ENCODE peak calls at places on chromosome 2, in nine cellular contexts. C, G, I, Z, B, V, D, S and J are unnamed samples.

GRCh38 chr2:98242006-98242405 is 104.2 kb upstream of the CNGA3 start:
- DNase-seq in C (no peak), G (no peak), I (no peak), Z (no peak), B (no peak), V (no peak), D (no peak), S (no peak), J (no peak)

GRCh38 chr2:238963970-238964331 is 116.1 kb downstream of the TWIST2 start:
- DNase-seq in C (no peak), G (no peak), I (no peak), Z (no peak), B (no peak), V (no peak), D (no peak), S (no peak), J (no peak)

GRCh38 chr2:5677133-5677532 is 15.1 kb upstream of the SOX11 start:
- DNase-seq in C (no peak), G (no peak), I (no peak), Z (no peak), B (no peak), V (no peak), D (no peak), S (no peak), J (no peak)

GRCh38 chr2:33494155-33494779 is 17.8 kb downstream of the RASGRP3 start:
- DNase-seq in C (no peak), G (no peak), I (peak), Z (no peak), B (no peak), V (no peak), D (no peak), S (no peak), J (no peak)

GRCh38 chr2:74648009-74648443 is at the start of gene M1AP:
- DNase-seq in C (peak), G (no peak), I (no peak), Z (no peak), B (no peak), V (peak), D (no peak), S (no peak), J (no peak)

GRCh38 chr2:54722641-54723299 is 692 bp upstream of the EML6 start:
- DNase-seq in C (no peak), G (no peak), I (peak), Z (peak), B (no peak), V (peak), D (no peak), S (no peak), J (peak)

GRCh38 chr2:168456526-168457176 is 579 bp downstream of the CERS6 start:
- DNase-seq in C (peak), G (no peak), I (peak), Z (no peak), B (no peak), V (peak), D (peak), S (peak), J (no peak)

GRCh38 chr2:18153741-18154140 is 275.3 kb downstream of the KCNS3 start:
- DNase-seq in C (no peak), G (no peak), I (no peak), Z (no peak), B (no peak), V (no peak), D (no peak), S (no peak), J (no peak)

GRCh38 chr2:113720167-113720566 is 36.3 kb downstream of the SLC35F5 start:
- DNase-seq in C (no peak), G (no peak), I (no peak), Z (peak), B (no peak), V (peak), D (no peak), S (no peak), J (no peak)

GRCh38 chr2:140247451-140248205 is 1467.4 kb upstream of the NXPH2 start:
- DNase-seq in C (no peak), G (no peak), I (no peak), Z (peak), B (no peak), V (no peak), D (no peak), S (no peak), J (peak)
- H3K4me3 ChIP-seq in C (no peak), G (no peak), I (no peak), Z (no peak), B (no peak), V (no peak), D (no peak), S (no peak), J (no peak)

GRCh38 chr2:1744446-1745170 is at the start of gene PXDN:
- DNase-seq in C (peak), G (peak), I (no peak), Z (peak), B (no peak), V (peak), D (peak), S (no peak), J (no peak)

GRCh38 chr2:1744151-1744445 is 217 bp downstream of the PXDN start:
- DNase-seq in C (peak), G (peak), I (no peak), Z (no peak), B (no peak), V (peak), D (no peak), S (no peak), J (no peak)

GRCh38 chr2:1742300-1742679 is 2.0 kb downstream of the PXDN start:
- DNase-seq in C (no peak), G (peak), I (no peak), Z (no peak), B (no peak), V (no peak), D (no peak), S (no peak), J (no peak)

GRCh38 chr2:1742680-1743395 is 1.5 kb downstream of the PXDN start:
- DNase-seq in C (peak), G (peak), I (no peak), Z (peak), B (peak), V (peak), D (peak), S (peak), J (peak)

GRCh38 chr2:1743396-1744150 is 742 bp downstream of the PXDN start:
- DNase-seq in C (peak), G (peak), I (no peak), Z (peak), B (no peak), V (peak), D (peak), S (no peak), J (no peak)
- H3K4me3 ChIP-seq in C (peak), G (peak), I (no peak), Z (peak), B (peak), V (peak), D (peak), S (peak), J (peak)

GRCh38 chr2:104870249-104870816 is 16.4 kb downstream of the POU3F3 start:
- DNase-seq in C (no peak), G (no peak), I (no peak), Z (no peak), B (no peak), V (no peak), D (no peak), S (no peak), J (no peak)
- H3K4me3 ChIP-seq in C (no peak), G (no peak), I (no peak), Z (no peak), B (no peak), V (no peak), D (no peak), S (no peak), J (no peak)

GRCh38 chr2:130821867-130822266 is 14.8 kb upstream of the ARHGEF4 start:
- DNase-seq in C (peak), G (no peak), I (no peak), Z (no peak), B (no peak), V (no peak), D (no peak), S (no peak), J (no peak)

GRCh38 chr2:130818809-130819208 is 17.9 kb upstream of the ARHGEF4 start:
- DNase-seq in C (no peak), G (no peak), I (no peak), Z (no peak), B (no peak), V (no peak), D (no peak), S (no peak), J (no peak)

GRCh38 chr2:130819226-130819914 is 17.3 kb upstream of the ARHGEF4 start:
- DNase-seq in C (no peak), G (no peak), I (no peak), Z (no peak), B (no peak), V (no peak), D (no peak), S (no peak), J (no peak)

GRCh38 chr2:130822766-130823165 is 13.9 kb upstream of the ARHGEF4 start:
- DNase-seq in C (peak), G (no peak), I (no peak), Z (no peak), B (no peak), V (no peak), D (no peak), S (no peak), J (no peak)

DNA sequence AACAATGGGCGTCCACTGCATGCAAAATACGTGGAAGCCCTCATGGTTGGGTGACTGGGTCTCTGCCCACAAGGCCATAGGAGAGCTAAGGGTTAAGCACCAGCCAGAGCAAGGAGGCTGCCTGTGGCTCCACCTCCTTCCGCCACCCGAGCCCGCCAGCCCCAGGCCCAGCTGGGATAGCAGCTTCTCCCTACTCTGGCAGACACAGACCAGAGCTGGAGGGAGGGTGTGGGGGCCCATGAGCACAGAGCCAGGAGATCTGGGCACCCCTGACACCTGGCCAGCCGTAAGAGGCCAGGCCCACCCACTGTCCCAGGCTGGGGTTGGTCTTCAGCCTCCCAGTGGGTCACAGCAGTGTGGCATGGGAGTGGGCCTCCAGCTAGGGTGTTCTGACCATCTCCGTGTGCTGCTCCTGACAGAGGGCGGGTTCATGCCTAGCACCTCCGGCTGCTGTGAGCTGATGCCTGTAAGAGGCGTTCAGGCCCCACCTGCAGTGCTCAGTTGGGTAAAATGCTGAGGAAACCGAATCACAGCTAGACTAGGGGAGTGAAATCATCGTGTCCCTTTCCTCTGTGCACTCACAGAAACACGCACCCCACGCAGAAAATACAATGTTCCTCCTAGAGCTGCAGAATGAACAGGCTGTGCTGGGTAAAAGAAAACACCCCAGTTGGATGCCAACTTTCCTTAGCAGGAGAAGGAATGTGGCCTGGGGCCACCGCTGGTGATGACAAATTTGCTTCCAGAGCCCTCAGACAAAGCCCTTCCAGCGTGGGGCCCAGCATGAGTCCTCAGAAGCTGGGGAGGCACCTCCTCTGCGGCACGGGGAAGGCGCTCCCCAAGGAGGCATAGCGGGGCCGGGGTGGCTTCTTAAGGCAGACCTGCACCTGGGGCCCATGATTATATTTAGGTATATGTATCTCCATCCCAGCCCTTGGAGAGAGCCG is 16.5 kb upstream of the ARHGEF4 start:
- DNase-seq in C (peak), G (no peak), I (no peak), Z (no peak), B (peak), V (peak), D (no peak), S (no peak), J (no peak)
- H3K4me3 ChIP-seq in C (no peak), G (no peak), I (no peak), Z (no peak), B (peak), V (no peak), D (no peak), S (no peak), J (no peak)

GRCh38 chr2:53445376-53446072 is 322.1 kb upstream of the CHAC2 start:
- DNase-seq in C (no peak), G (no peak), I (no peak), Z (peak), B (no peak), V (no peak), D (no peak), S (no peak), J (no peak)
- H3K4me3 ChIP-seq in C (no peak), G (no peak), I (no peak), Z (no peak), B (no peak), V (no peak), D (no peak), S (no peak), J (no peak)

DNA sequence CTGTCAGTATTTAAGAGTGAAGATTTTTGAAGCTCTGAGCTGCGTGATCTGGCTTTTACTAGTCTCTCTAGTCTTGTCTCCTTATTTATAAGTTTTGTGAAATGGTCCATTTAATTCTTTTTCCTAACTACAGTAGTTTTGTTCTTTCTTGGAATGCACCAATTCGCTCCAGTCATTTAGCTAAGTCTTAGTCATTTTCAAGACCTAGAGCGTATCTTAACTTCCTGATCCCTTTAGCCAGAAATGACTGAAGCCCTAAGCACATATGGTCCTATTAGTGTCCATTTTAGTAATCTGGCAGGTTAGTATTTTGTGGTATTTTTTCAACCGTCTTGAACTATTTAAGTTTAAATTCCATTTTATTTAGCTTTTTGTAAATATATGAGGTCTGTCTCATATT is 3.6 kb downstream of the BIRC6 start:
- DNase-seq in C (no peak), G (no peak), I (peak), Z (peak), B (no peak), V (no peak), D (no peak), S (no peak), J (no peak)
- H3K4me3 ChIP-seq in C (peak), G (no peak), I (peak), Z (no peak), B (no peak), V (no peak), D (no peak), S (no peak), J (no peak)

GRCh38 chr2:125167820-125168219 is 1142.7 kb downstream of the CNTNAP5 start:
- DNase-seq in C (no peak), G (no peak), I (no peak), Z (peak), B (no peak), V (no peak), D (no peak), S (no peak), J (peak)
- H3K4me3 ChIP-seq in C (no peak), G (no peak), I (no peak), Z (no peak), B (no peak), V (no peak), D (no peak), S (no peak), J (no peak)

DNA sequence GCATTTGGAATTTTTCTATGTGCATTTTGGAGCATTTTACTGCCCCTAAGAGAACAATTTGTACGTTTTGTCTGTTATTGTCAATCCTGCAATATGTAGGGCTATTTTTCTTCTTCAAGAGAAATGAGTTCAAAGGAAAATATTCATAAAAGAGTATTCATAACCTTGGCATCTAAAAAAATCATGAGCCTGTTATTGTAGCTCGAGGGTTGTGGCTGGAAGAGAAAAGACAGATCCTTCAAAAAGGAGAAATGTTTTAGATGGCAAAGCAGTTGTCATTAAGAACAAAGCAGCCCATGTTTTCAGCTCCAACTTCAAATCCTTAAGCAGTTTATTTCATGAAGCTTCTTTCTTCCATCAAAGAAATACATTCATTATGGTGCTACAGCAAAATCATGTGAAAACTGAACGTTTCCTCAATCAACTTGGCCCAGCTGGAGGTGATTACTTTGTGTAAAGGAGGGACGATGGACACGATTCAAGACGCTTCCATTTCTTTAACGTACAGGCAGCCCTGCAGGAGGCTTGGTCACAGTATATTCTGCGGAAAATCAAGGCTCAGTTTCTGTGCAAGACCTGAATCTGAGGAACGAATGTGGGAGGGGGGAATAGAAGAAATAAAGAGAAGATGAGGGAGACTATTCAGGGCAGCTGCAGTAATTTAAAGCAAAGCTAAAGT is 31.4 kb downstream of the QPCT start:
- DNase-seq in C (no peak), G (no peak), I (no peak), Z (no peak), B (no peak), V (no peak), D (no peak), S (no peak), J (no peak)
- H3K4me3 ChIP-seq in C (no peak), G (no peak), I (no peak), Z (no peak), B (no peak), V (no peak), D (no peak), S (no peak), J (no peak)